ENCODE peak calls at places on chromosomes 7 and 10, in ten cellular contexts. H is lung, K is choroid plexus epithelial cell, B is A549, N is cardiac fibroblast, G is fibroblast of lung, Z is pancreas, F is lower lobe of right lung, X is OCI-LY7, J is tibial nerve. T is an unnamed sample.

GRCh38 chr7:27173412-27174076 is 576 bp downstream of the HOXA10 start:
- DNase-seq in N (no peak), B (no peak), X (no peak), G (no peak), K (no peak), J (peak; percentile 12), F (peak; percentile 48), Z (no peak), H (no peak), T (no peak)

GRCh38 chr10:94225589-94225988 is 137.2 kb downstream of the NOC3L start:
- DNase-seq in H (no peak), J (no peak), K (peak; percentile 30), B (peak; percentile 22), N (no peak), Z (peak; percentile 13), G (no peak), F (no peak), X (no peak), T (peak; percentile 32)

GRCh38 chr10:121952226-121952625 is 22.8 kb downstream of the NSMCE4A start:
- DNase-seq in Z (no peak), B (no peak), X (no peak), J (no peak), G (peak; percentile 84), H (no peak), N (no peak), K (no peak), F (no peak), T (peak; percentile 54)

GRCh38 chr10:57593983-57594573 is 673.6 kb downstream of the IPMK start:
- DNase-seq in G (no peak), K (no peak), X (peak; percentile 1), Z (no peak), H (no peak), F (no peak), N (no peak), B (peak; percentile 2), J (no peak), T (no peak)

GRCh38 chr7:11749629-11750028 is 82.4 kb downstream of the THSD7A start:
- DNase-seq in N (no peak), H (no peak), B (no peak), G (peak; percentile 36), F (no peak), J (no peak), X (no peak), K (peak; percentile 24), Z (no peak), T (no peak)

GRCh38 chr10:122515588-122516231 is 44.8 kb upstream of the DMBT1 start:
- DNase-seq in F (no peak), J (no peak), Z (no peak), H (no peak), K (peak; percentile 18), N (peak; percentile 43), X (no peak), B (no peak), G (peak; percentile 80), T (no peak)

GRCh38 chr7:152336754-152337368 is 98.9 kb downstream of the KMT2C start:
- DNase-seq in N (peak; percentile 40), K (peak; percentile 71), Z (no peak), G (peak; percentile 45), J (no peak), F (no peak), X (peak; percentile 70), B (peak; percentile 53), H (no peak), T (peak; percentile 70)

GRCh38 chr7:38584443-38585210 is 46.5 kb downstream of the AMPH start:
- DNase-seq in G (peak; percentile 75), Z (peak; percentile 9), J (no peak), X (no peak), H (no peak), N (peak; percentile 64), K (peak; percentile 64), B (no peak), F (no peak), T (peak; percentile 58)

GRCh38 chr10:65142641-65143435 is 1621.6 kb downstream of the REEP3 start:
- DNase-seq in G (no peak), H (no peak), N (no peak), K (no peak), X (no peak), Z (no peak), J (no peak), B (no peak), F (no peak), T (no peak)

GRCh38 chr10:72043016-72043834 is 45.1 kb downstream of the SPOCK2 start:
- DNase-seq in J (no peak), G (no peak), K (peak; percentile 62), F (no peak), X (no peak), Z (no peak), H (no peak), N (peak; percentile 37), B (no peak), T (no peak)

GRCh38 chr7:18140943-18141342 is 113.3 kb upstream of the PRPS1L1 start:
- DNase-seq in Z (no peak), N (no peak), K (no peak), J (no peak), F (no peak), X (no peak), G (no peak), H (no peak), B (no peak), T (no peak)

GRCh38 chr7:92809397-92810241 is 26.8 kb downstream of the CDK6 start:
- DNase-seq in H (peak; percentile 67), J (no peak), X (peak; percentile 80), N (peak; percentile 94), G (peak; percentile 96), F (no peak), Z (peak; percentile 72), K (peak; percentile 97), B (peak; percentile 74), T (peak; percentile 96)

GRCh38 chr7:106098889-106099288 is 13.2 kb downstream of the SYPL1 start:
- DNase-seq in N (no peak), B (no peak), G (no peak), H (no peak), K (no peak), F (no peak), X (no peak), Z (no peak), J (no peak), T (no peak)

GRCh38 chr10:118501171-118501570 is 94.3 kb downstream of the PRLHR start:
- DNase-seq in G (peak; percentile 65), F (no peak), H (no peak), Z (no peak), X (no peak), B (no peak), N (peak; percentile 6), J (no peak), K (no peak), T (peak; percentile 64)

GRCh38 chr10:86139066-86139657 is 227.4 kb downstream of the GRID1 start:
- DNase-seq in K (peak; percentile 1), J (no peak), N (no peak), Z (peak; percentile 17), B (peak; percentile 17), X (peak; percentile 18), H (no peak), F (no peak), G (no peak), T (no peak)
- TF ChIP-seq CTCF in K (peak; percentile 28), J (no peak), N (no peak), Z (no peak), B (peak; percentile 38), X (peak; percentile 69), H (no peak), F (peak; percentile 24), G (no peak), T (no peak)

GRCh38 chr10:30502266-30503058 is 68.5 kb downstream of the MAP3K8 start:
- DNase-seq in G (peak; percentile 30), H (no peak), Z (no peak), N (peak; percentile 54), K (peak; percentile 41), J (no peak), F (no peak), B (no peak), X (peak; percentile 59), T (peak; percentile 54)
- H3K4me3 ChIP-seq in G (no peak overlapping the region), H (no peak overlapping the region), Z (no peak overlapping the region), N (no peak overlapping the region), K (no peak overlapping the region), J (no peak overlapping the region), F (no peak overlapping the region), B (no peak overlapping the region), X (peak overlapping the region; percentile 13), T (no peak overlapping the region)

GRCh38 chr7:48033922-48034321 is 1.4 kb upstream of the C7orf57 start:
- DNase-seq in G (no peak), K (no peak), N (no peak), X (no peak), B (no peak), Z (no peak), J (no peak), H (no peak), F (no peak), T (no peak)

GRCh38 chr7:48035967-48036478 is 680 bp downstream of the C7orf57 start:
- DNase-seq in F (peak; percentile 64), G (peak; percentile 42), N (peak; percentile 31), K (peak; percentile 54), J (no peak), H (no peak), Z (peak; percentile 9), X (no peak), B (no peak), T (peak; percentile 21)

GRCh38 chr7:48038815-48039496 is 3.6 kb downstream of the C7orf57 start:
- DNase-seq in X (no peak), F (no peak), Z (no peak), K (no peak), H (no peak), G (no peak), J (no peak), B (no peak), N (no peak), T (no peak)

GRCh38 chr7:48031111-48031510 is 2.2 kb upstream of the SUN3 start:
- DNase-seq in H (no peak), Z (no peak), F (no peak), X (no peak), G (no peak), N (no peak), K (no peak), B (no peak), J (no peak), T (no peak)

GRCh38 chr7:48035301-48035966 is at the start of gene C7orf57:
- DNase-seq in N (peak; percentile 83), K (peak; percentile 89), Z (peak; percentile 87), H (peak; percentile 95), J (peak; percentile 78), F (peak; percentile 96), G (peak; percentile 87), B (peak; percentile 97), X (peak; percentile 84), T (peak; percentile 76)
- TF ChIP-seq CTCF in N (no peak), K (no peak), Z (no peak), H (no peak), J (no peak), F (peak; percentile 44), G (no peak), B (peak; percentile 13), X (peak; percentile 52), T (no peak)

GRCh38 chr10:102453502-102453901 is 2.2 kb upstream of the C10orf95 start:
- DNase-seq in N (no peak), X (no peak), G (no peak), J (no peak), F (no peak), K (no peak), Z (no peak), B (no peak), H (no peak), T (no peak)
- H3K4me3 ChIP-seq in N (no peak overlapping the region), X (no peak overlapping the region), G (no peak overlapping the region), J (no peak overlapping the region), F (no peak overlapping the region), K (no peak overlapping the region), Z (no peak overlapping the region), B (no peak overlapping the region), H (no peak overlapping the region), T (no peak overlapping the region)

T was measured in fibroblast of the aortic adventitia.